ENCODE peak calls at places on chromosomes 7 and 10, in ten cellular contexts. One of them, this sample, is unnamed.

GRCh38 chr10:21449288-21449966 is 76.1 kb downstream of the SKIDA1 start:
- DNase-seq in epithelial cell of esophagus: no peak
- DNase-seq in BE2C: no peak
- DNase-seq in prostate gland: no peak
- DNase-seq in GM23338: peak
- DNase-seq in SK-N-SH: no peak
- DNase-seq in A549: no peak
- DNase-seq in osteoblast: no peak
- DNase-seq in OCI-LY7: no peak
- DNase-seq in mucosa of descending colon: no peak
- DNase-seq in this sample: no peak

GRCh38 chr7:15801565-15801964 is 115.1 kb upstream of the MEOX2 start:
- DNase-seq in epithelial cell of esophagus: no peak
- DNase-seq in BE2C: no peak
- DNase-seq in prostate gland: no peak
- DNase-seq in GM23338: peak
- DNase-seq in SK-N-SH: no peak
- DNase-seq in A549: no peak
- DNase-seq in osteoblast: peak
- DNase-seq in OCI-LY7: no peak
- DNase-seq in mucosa of descending colon: peak
- DNase-seq in this sample: peak

GRCh38 chr10:86821600-86821999 is 65.2 kb downstream of the BMPR1A start:
- DNase-seq in epithelial cell of esophagus: no peak
- DNase-seq in BE2C: no peak
- DNase-seq in prostate gland: no peak
- DNase-seq in GM23338: no peak
- DNase-seq in SK-N-SH: no peak
- DNase-seq in A549: no peak
- DNase-seq in osteoblast: peak
- DNase-seq in OCI-LY7: no peak
- DNase-seq in mucosa of descending colon: no peak
- DNase-seq in this sample: no peak

GRCh38 chr7:66379761-66380160 is 174.6 kb downstream of the TPST1 start:
- DNase-seq in epithelial cell of esophagus: peak
- DNase-seq in BE2C: no peak
- DNase-seq in prostate gland: no peak
- DNase-seq in GM23338: no peak
- DNase-seq in SK-N-SH: no peak
- DNase-seq in A549: no peak
- DNase-seq in osteoblast: peak
- DNase-seq in OCI-LY7: no peak
- DNase-seq in mucosa of descending colon: no peak
- DNase-seq in this sample: no peak

GRCh38 chr10:73965890-73966768 is 31.8 kb upstream of the VCL start:
- DNase-seq in epithelial cell of esophagus: peak
- DNase-seq in BE2C: peak
- DNase-seq in prostate gland: peak
- DNase-seq in GM23338: peak
- DNase-seq in SK-N-SH: no peak
- DNase-seq in A549: peak
- DNase-seq in osteoblast: peak
- DNase-seq in OCI-LY7: no peak
- DNase-seq in mucosa of descending colon: peak
- DNase-seq in this sample: peak

GRCh38 chr7:71665716-71666115 is 533.8 kb downstream of the GALNT17 start:
- DNase-seq in epithelial cell of esophagus: no peak
- DNase-seq in BE2C: no peak
- DNase-seq in prostate gland: no peak
- DNase-seq in GM23338: no peak
- DNase-seq in SK-N-SH: no peak
- DNase-seq in A549: no peak
- DNase-seq in osteoblast: no peak
- DNase-seq in OCI-LY7: no peak
- DNase-seq in mucosa of descending colon: no peak
- DNase-seq in this sample: no peak

GRCh38 chr10:102796407-102797176 is 40.6 kb downstream of the CYP17A1 start:
- DNase-seq in epithelial cell of esophagus: no peak
- DNase-seq in BE2C: no peak
- DNase-seq in prostate gland: peak
- DNase-seq in GM23338: no peak
- DNase-seq in SK-N-SH: no peak
- DNase-seq in A549: no peak
- DNase-seq in osteoblast: peak
- DNase-seq in OCI-LY7: peak
- DNase-seq in mucosa of descending colon: peak
- DNase-seq in this sample: no peak

GRCh38 chr7:92608380-92609322 is 18.5 kb upstream of the FAM133B start:
- DNase-seq in epithelial cell of esophagus: peak
- DNase-seq in BE2C: no peak
- DNase-seq in prostate gland: no peak
- DNase-seq in GM23338: peak
- DNase-seq in SK-N-SH: no peak
- DNase-seq in A549: no peak
- DNase-seq in osteoblast: no peak
- DNase-seq in OCI-LY7: no peak
- DNase-seq in mucosa of descending colon: peak
- DNase-seq in this sample: no peak

GRCh38 chr7:98617051-98617959 is at the start of gene NPTX2:
- DNase-seq in epithelial cell of esophagus: no peak
- DNase-seq in BE2C: peak
- DNase-seq in prostate gland: peak
- DNase-seq in GM23338: peak
- DNase-seq in SK-N-SH: peak
- DNase-seq in A549: no peak
- DNase-seq in osteoblast: peak
- DNase-seq in OCI-LY7: no peak
- DNase-seq in mucosa of descending colon: peak
- DNase-seq in this sample: no peak
- H3K4me3 ChIP-seq in epithelial cell of esophagus: no peak
- H3K4me3 ChIP-seq in BE2C: no peak
- H3K4me3 ChIP-seq in prostate gland: peak
- H3K4me3 ChIP-seq in GM23338: peak
- H3K4me3 ChIP-seq in SK-N-SH: no peak
- H3K4me3 ChIP-seq in A549: no peak
- H3K4me3 ChIP-seq in osteoblast: no peak
- H3K4me3 ChIP-seq in OCI-LY7: no peak
- H3K4me3 ChIP-seq in mucosa of descending colon: no peak
- H3K4me3 ChIP-seq in this sample: no peak

DNA sequence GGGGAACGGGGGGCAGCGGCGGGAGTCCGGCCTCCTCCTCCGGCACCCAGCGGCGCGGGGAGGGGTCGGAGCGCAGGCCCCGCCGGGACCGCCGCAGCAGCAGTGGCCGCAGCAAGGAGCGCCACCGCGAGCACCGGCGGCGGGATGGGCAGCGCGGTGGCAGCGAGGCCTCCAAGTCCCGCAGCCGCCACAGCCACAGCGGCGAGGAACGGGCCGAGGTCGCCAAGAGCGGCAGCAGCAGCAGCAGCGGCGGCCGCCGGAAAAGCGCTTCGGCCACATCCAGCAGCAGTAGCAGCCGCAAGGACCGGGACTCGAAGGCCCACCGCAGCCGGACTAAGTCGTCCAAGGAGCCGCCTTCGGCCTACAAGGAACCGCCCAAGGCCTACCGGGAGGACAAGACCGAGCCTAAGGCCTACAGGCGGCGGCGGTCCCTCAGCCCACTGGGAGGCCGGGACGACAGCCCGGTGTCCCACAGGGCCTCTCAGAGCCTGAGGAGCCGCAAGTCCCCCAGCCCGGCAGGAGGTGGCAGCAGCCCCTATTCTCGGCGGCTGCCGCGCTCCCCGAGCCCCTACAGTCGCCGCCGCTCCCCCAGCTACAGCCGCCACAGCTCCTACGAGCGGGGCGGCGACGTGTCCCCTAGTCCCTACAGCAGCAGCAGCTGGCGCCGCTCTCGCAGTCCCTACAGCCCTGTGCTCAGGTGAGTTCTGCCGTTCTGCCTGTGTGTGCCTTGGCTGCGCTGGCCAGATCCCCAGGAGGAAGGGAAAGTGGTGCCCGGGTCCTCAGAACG is 1.3 kb downstream of the CDK13 start:
- DNase-seq in epithelial cell of esophagus: peak
- DNase-seq in BE2C: peak
- DNase-seq in prostate gland: peak
- DNase-seq in GM23338: peak
- DNase-seq in SK-N-SH: peak
- DNase-seq in A549: peak
- DNase-seq in osteoblast: peak
- DNase-seq in OCI-LY7: peak
- DNase-seq in mucosa of descending colon: peak
- DNase-seq in this sample: no peak
- TF ChIP-seq CTCF in epithelial cell of esophagus: peak
- TF ChIP-seq CTCF in BE2C: peak
- TF ChIP-seq CTCF in prostate gland: no peak
- TF ChIP-seq CTCF in GM23338: peak
- TF ChIP-seq CTCF in SK-N-SH: peak
- TF ChIP-seq CTCF in A549: peak
- TF ChIP-seq CTCF in osteoblast: no peak
- TF ChIP-seq CTCF in OCI-LY7: peak
- TF ChIP-seq CTCF in mucosa of descending colon: no peak
- TF ChIP-seq CTCF in this sample: peak

GRCh38 chr7:108093341-108093740 is 36.8 kb downstream of the LAMB4 start:
- DNase-seq in epithelial cell of esophagus: no peak
- DNase-seq in BE2C: no peak
- DNase-seq in prostate gland: no peak
- DNase-seq in GM23338: no peak
- DNase-seq in SK-N-SH: no peak
- DNase-seq in A549: no peak
- DNase-seq in osteoblast: no peak
- DNase-seq in OCI-LY7: no peak
- DNase-seq in mucosa of descending colon: no peak
- DNase-seq in this sample: no peak

GRCh38 chr7:108094375-108094774 is 35.8 kb downstream of the LAMB4 start:
- DNase-seq in epithelial cell of esophagus: no peak
- DNase-seq in BE2C: no peak
- DNase-seq in prostate gland: no peak
- DNase-seq in GM23338: no peak
- DNase-seq in SK-N-SH: no peak
- DNase-seq in A549: no peak
- DNase-seq in osteoblast: peak
- DNase-seq in OCI-LY7: no peak
- DNase-seq in mucosa of descending colon: no peak
- DNase-seq in this sample: no peak

GRCh38 chr7:108093903-108094302 is 36.3 kb downstream of the LAMB4 start:
- DNase-seq in epithelial cell of esophagus: no peak
- DNase-seq in BE2C: no peak
- DNase-seq in prostate gland: no peak
- DNase-seq in GM23338: no peak
- DNase-seq in SK-N-SH: no peak
- DNase-seq in A549: no peak
- DNase-seq in osteoblast: peak
- DNase-seq in OCI-LY7: no peak
- DNase-seq in mucosa of descending colon: no peak
- DNase-seq in this sample: no peak

GRCh38 chr7:108096996-108097395 is 33.2 kb downstream of the LAMB4 start:
- DNase-seq in epithelial cell of esophagus: no peak
- DNase-seq in BE2C: no peak
- DNase-seq in prostate gland: no peak
- DNase-seq in GM23338: no peak
- DNase-seq in SK-N-SH: no peak
- DNase-seq in A549: peak
- DNase-seq in osteoblast: peak
- DNase-seq in OCI-LY7: no peak
- DNase-seq in mucosa of descending colon: no peak
- DNase-seq in this sample: no peak

DNA sequence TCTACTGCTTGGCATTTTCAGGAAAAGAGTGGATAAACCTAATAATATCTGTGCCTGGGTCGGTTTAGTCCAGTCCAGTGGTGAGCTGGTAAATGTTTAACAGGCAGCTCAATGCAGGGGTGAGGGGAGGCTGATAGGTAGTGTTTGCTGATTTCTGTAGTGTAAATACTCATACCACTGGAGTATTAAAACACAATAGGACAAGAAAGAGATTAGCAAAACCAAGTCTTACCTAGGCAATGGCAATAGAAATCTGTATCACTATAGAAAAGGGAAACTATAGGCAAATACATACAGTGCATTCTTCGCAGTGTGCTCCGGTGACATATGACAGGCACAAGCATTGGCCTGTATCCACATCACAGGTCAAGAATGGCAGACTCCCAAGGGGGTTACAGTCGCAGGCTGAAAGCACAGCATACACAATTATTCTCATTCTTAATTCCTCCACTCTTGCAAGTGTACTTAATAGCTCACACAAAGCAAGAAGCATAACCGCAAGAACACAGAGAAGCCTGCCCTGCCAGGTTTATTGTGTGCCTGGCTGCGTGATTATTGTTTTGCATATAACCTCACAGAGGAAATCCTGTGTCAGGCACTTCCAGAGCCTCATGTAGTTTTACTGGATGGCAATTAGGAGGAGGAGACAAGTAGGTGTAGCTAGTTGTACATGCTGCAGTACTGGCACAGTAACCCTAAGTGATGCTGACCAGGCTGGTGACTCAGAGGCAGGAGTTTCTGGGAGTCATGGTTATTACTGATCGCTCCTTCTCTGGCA is 35.0 kb downstream of the LAMB4 start:
- DNase-seq in epithelial cell of esophagus: peak
- DNase-seq in BE2C: peak
- DNase-seq in prostate gland: peak
- DNase-seq in GM23338: no peak
- DNase-seq in SK-N-SH: peak
- DNase-seq in A549: peak
- DNase-seq in osteoblast: peak
- DNase-seq in OCI-LY7: peak
- DNase-seq in mucosa of descending colon: peak
- DNase-seq in this sample: peak
- H3K4me3 ChIP-seq in epithelial cell of esophagus: no peak
- H3K4me3 ChIP-seq in BE2C: peak
- H3K4me3 ChIP-seq in prostate gland: no peak
- H3K4me3 ChIP-seq in GM23338: no peak
- H3K4me3 ChIP-seq in SK-N-SH: no peak
- H3K4me3 ChIP-seq in A549: peak
- H3K4me3 ChIP-seq in osteoblast: no peak
- H3K4me3 ChIP-seq in OCI-LY7: no peak
- H3K4me3 ChIP-seq in mucosa of descending colon: no peak
- H3K4me3 ChIP-seq in this sample: peak

GRCh38 chr10:130073912-130074311 is 36.7 kb downstream of the C10orf143 start:
- DNase-seq in epithelial cell of esophagus: no peak
- DNase-seq in BE2C: no peak
- DNase-seq in prostate gland: no peak
- DNase-seq in GM23338: no peak
- DNase-seq in SK-N-SH: no peak
- DNase-seq in A549: no peak
- DNase-seq in osteoblast: no peak
- DNase-seq in OCI-LY7: no peak
- DNase-seq in mucosa of descending colon: no peak
- DNase-seq in this sample: no peak

GRCh38 chr10:130078120-130078519 is 32.5 kb downstream of the C10orf143 start:
- DNase-seq in epithelial cell of esophagus: no peak
- DNase-seq in BE2C: no peak
- DNase-seq in prostate gland: no peak
- DNase-seq in GM23338: peak
- DNase-seq in SK-N-SH: no peak
- DNase-seq in A549: no peak
- DNase-seq in osteoblast: no peak
- DNase-seq in OCI-LY7: no peak
- DNase-seq in mucosa of descending colon: no peak
- DNase-seq in this sample: no peak

GRCh38 chr10:130076681-130077080 is 33.9 kb downstream of the C10orf143 start:
- DNase-seq in epithelial cell of esophagus: no peak
- DNase-seq in BE2C: no peak
- DNase-seq in prostate gland: no peak
- DNase-seq in GM23338: no peak
- DNase-seq in SK-N-SH: no peak
- DNase-seq in A549: no peak
- DNase-seq in osteoblast: no peak
- DNase-seq in OCI-LY7: no peak
- DNase-seq in mucosa of descending colon: no peak
- DNase-seq in this sample: no peak

GRCh38 chr10:130072247-130072646 is 38.4 kb downstream of the C10orf143 start:
- DNase-seq in epithelial cell of esophagus: no peak
- DNase-seq in BE2C: no peak
- DNase-seq in prostate gland: no peak
- DNase-seq in GM23338: no peak
- DNase-seq in SK-N-SH: no peak
- DNase-seq in A549: no peak
- DNase-seq in osteoblast: no peak
- DNase-seq in OCI-LY7: no peak
- DNase-seq in mucosa of descending colon: no peak
- DNase-seq in this sample: no peak

DNA sequence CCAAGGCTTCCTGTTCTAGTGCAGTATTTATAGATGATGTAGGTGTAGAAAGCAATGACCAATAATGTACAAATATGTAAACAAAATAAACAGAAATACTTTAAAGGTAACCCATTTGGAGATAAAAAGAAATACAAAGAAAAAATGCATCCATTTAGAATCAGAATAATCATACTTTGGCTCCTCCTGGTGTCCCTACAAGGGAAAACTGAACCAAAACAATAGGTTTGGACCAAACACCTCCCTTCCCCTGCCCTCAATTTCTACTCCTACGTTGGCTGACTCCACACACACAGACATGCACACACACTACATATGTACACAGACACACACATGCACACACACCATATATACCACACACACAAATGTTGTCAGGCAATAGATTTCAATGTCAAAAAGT is 36.0 kb downstream of the C10orf143 start:
- DNase-seq in epithelial cell of esophagus: no peak
- DNase-seq in BE2C: no peak
- DNase-seq in prostate gland: no peak
- DNase-seq in GM23338: no peak
- DNase-seq in SK-N-SH: no peak
- DNase-seq in A549: no peak
- DNase-seq in osteoblast: peak
- DNase-seq in OCI-LY7: no peak
- DNase-seq in mucosa of descending colon: no peak
- DNase-seq in this sample: no peak
- TF ChIP-seq CTCF in epithelial cell of esophagus: no peak
- TF ChIP-seq CTCF in BE2C: no peak
- TF ChIP-seq CTCF in prostate gland: no peak
- TF ChIP-seq CTCF in GM23338: no peak
- TF ChIP-seq CTCF in SK-N-SH: no peak
- TF ChIP-seq CTCF in A549: no peak
- TF ChIP-seq CTCF in osteoblast: peak
- TF ChIP-seq CTCF in OCI-LY7: no peak
- TF ChIP-seq CTCF in mucosa of descending colon: no peak
- TF ChIP-seq CTCF in this sample: no peak